ENCODE peak calls at places on chromosomes 1 and 21, in four cellular contexts. J is choroid plexus epithelial cell, U is tibial nerve, Q is PC-9. R is an unnamed sample.

GRCh38 chr1:15152318-15153183 is 996 bp upstream of the TMEM51 start:
- DNase-seq in J (peak), U (peak), Q (peak), R (peak)

GRCh38 chr1:209675567-209676154 is 449 bp downstream of the G0S2 start:
- DNase-seq in J (peak), U (no peak), Q (peak), R (no peak)

GRCh38 chr1:33738976-33739375 is 124.9 kb upstream of the HMGB4 start:
- DNase-seq in J (no peak), U (no peak), Q (no peak), R (no peak)

GRCh38 chr1:54317084-54317483 is 89.1 kb downstream of the SSBP3 start:
- DNase-seq in J (no peak), U (no peak), Q (no peak), R (no peak)

GRCh38 chr21:15128267-15128666 is 63.5 kb upstream of the NRIP1 start:
- DNase-seq in J (no peak), U (no peak), Q (no peak), R (no peak)

GRCh38 chr1:96966536-96967138 is 245.1 kb downstream of the PTBP2 start:
- DNase-seq in J (peak), U (peak), Q (peak), R (peak)

GRCh38 chr1:51878307-51878615 is 266 bp downstream of the NRDC start:
- DNase-seq in J (no peak), U (no peak), Q (no peak), R (no peak)

GRCh38 chr1:208007938-208008342 is 97.0 kb upstream of the CD34 start:
- DNase-seq in J (peak), U (no peak), Q (no peak), R (peak)

GRCh38 chr1:227906550-227906991 is 41.2 kb downstream of the WNT9A start:
- DNase-seq in J (no peak), U (no peak), Q (no peak), R (no peak)

GRCh38 chr1:78370779-78371482 is 119.8 kb upstream of the PTGFR start:
- DNase-seq in J (peak), U (no peak), Q (no peak), R (peak)

GRCh38 chr1:198497326-198498220 is 42.9 kb downstream of the ATP6V1G3 start:
- DNase-seq in J (peak), U (no peak), Q (no peak), R (peak)

GRCh38 chr1:186082235-186082937 is 292.7 kb downstream of the TPR start:
- DNase-seq in J (peak), U (peak), Q (peak), R (peak)

GRCh38 chr1:183306317-183307042 is 111.7 kb downstream of the NMNAT2 start:
- DNase-seq in J (peak), U (no peak), Q (no peak), R (peak)

GRCh38 chr1:216075339-216075738 is 347.9 kb downstream of the USH2A start:
- DNase-seq in J (peak), U (no peak), Q (no peak), R (no peak)

GRCh38 chr1:96473791-96474452 is 247.7 kb upstream of the PTBP2 start:
- DNase-seq in J (peak), U (no peak), Q (peak), R (peak)

GRCh38 chr1:54619749-54620148 is 3.6 kb downstream of the FAM151A start:
- DNase-seq in J (peak), U (no peak), Q (no peak), R (no peak)

GRCh38 chr1:41073971-41074370 is 52.4 kb upstream of the SLFNL1 start:
- DNase-seq in J (peak), U (no peak), Q (no peak), R (peak)

GRCh38 chr1:224554620-224555259 is 61.4 kb upstream of the CNIH3 start:
- DNase-seq in J (no peak), U (no peak), Q (no peak), R (no peak)

GRCh38 chr1:17167783-17168479 is 37.0 kb upstream of the PADI1 start:
- DNase-seq in J (peak), U (no peak), Q (peak), R (peak)

GRCh38 chr1:8351693-8352470 is 34.0 kb downstream of the SLC45A1 start:
- DNase-seq in J (peak), U (no peak), Q (no peak), R (no peak)

GRCh38 chr1:15799004-15799867 is 8.2 kb downstream of the UQCRHL start:
- DNase-seq in J (peak), U (peak), Q (peak), R (peak)

GRCh38 chr1:202311880-202312635 is 29.7 kb downstream of the UBE2T start:
- DNase-seq in J (peak), U (no peak), Q (no peak), R (peak)

GRCh38 chr1:57674803-57675202 is 250.9 kb upstream of the DAB1 start:
- DNase-seq in J (no peak), U (no peak), Q (no peak), R (peak)

GRCh38 chr1:109184657-109185056 is 29.1 kb upstream of the SARS1 start:
- DNase-seq in J (no peak), U (no peak), Q (no peak), R (no peak)

GRCh38 chr1:1366699-1367067 is 8.3 kb downstream of the AURKAIP1 start:
- DNase-seq in J (no peak), U (no peak), Q (no peak), R (no peak)

GRCh38 chr1:173481195-173481772 is 4.1 kb downstream of the PRDX6 start:
- DNase-seq in J (no peak), U (no peak), Q (no peak), R (no peak)

GRCh38 chr21:36691539-36692124 is 7.3 kb upstream of the SIM2 start:
- DNase-seq in J (no peak), U (no peak), Q (no peak), R (no peak)

GRCh38 chr1:29831500-29832117 is 595.3 kb downstream of the PTPRU start:
- DNase-seq in J (no peak), U (no peak), Q (no peak), R (no peak)

GRCh38 chr1:23908453-23909341 is 4.5 kb downstream of the CNR2 start:
- DNase-seq in J (no peak), U (no peak), Q (no peak), R (no peak)

GRCh38 chr1:191888996-191889622 is 269.2 kb upstream of the RGS18 start:
- DNase-seq in J (no peak), U (no peak), Q (no peak), R (peak)
- TF ChIP-seq CTCF in J (no peak), U (no peak), Q (no peak), R (no peak)

DNA sequence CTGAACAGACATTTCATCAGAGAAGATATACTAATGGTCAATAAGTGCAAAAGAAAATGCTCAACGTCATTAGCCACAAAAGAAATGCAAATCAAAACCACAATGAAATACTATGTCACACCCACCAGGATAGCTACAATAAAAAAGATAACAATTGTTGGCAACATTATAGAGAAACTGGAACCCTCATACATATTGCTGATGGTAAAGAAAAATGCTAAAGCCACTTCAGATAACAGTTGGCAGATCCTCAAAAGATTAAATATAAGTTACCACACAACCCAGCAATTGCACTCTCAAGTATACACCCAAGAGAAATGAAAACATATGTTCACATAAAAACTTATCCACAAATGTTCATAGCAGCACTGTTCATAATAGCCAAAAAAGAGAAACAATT is 20.8 kb downstream of the TRIM33 start:
- DNase-seq in J (no peak), U (no peak), Q (no peak), R (peak)
- H3K4me3 ChIP-seq in J (no peak), U (no peak), Q (no peak), R (no peak)

GRCh38 chr1:103170608-103171007 is 62.3 kb upstream of the COL11A1 start:
- DNase-seq in J (peak), U (no peak), Q (no peak), R (peak)
- TF ChIP-seq CTCF in J (no peak), U (no peak), Q (no peak), R (no peak)

DNA sequence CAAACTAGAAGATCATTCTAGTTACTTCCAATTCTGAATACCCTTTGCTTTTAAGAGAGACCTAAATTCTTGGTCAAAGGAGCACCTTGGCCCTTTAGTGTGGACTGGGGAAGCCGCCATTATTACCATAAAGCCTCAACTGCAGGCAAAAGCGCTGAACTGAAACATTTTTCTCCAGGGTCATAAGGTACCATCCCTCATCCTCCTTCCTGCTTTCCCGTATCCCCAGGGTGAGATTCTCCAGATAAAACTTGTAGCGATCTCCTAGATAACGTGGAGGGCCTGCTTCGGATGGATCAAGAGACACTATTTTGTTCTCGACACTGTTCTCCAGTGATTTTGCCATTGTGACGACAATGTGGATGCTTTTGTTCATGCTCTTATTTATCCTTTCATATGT is 9.8 kb downstream of the SLAMF1 start:
- DNase-seq in J (no peak), U (no peak), Q (no peak), R (no peak)
- H3K4me3 ChIP-seq in J (no peak), U (no peak), Q (no peak), R (no peak)

GRCh38 chr1:234322979-234323378 is 50.3 kb upstream of the COA6 start:
- DNase-seq in J (peak), U (no peak), Q (no peak), R (peak)
- TF ChIP-seq CTCF in J (peak), U (no peak), Q (peak), R (peak)

GRCh38 chr1:31111290-31111951 is 45.9 kb upstream of the PUM1 start:
- DNase-seq in J (peak), U (peak), Q (peak), R (peak)
- H3K4me3 ChIP-seq in J (no peak), U (no peak), Q (no peak), R (no peak)

GRCh38 chr1:42173961-42174715 is 9.6 kb upstream of the GUCA2A start:
- DNase-seq in J (peak), U (no peak), Q (peak), R (peak)

GRCh38 chr1:42171679-42172266 is 7.2 kb upstream of the GUCA2A start:
- DNase-seq in J (no peak), U (no peak), Q (no peak), R (no peak)

GRCh38 chr1:42172394-42173133 is 8.0 kb upstream of the GUCA2A start:
- DNase-seq in J (no peak), U (no peak), Q (no peak), R (no peak)

GRCh38 chr1:42175314-42176054 is 10.9 kb upstream of the GUCA2A start:
- DNase-seq in J (no peak), U (no peak), Q (no peak), R (no peak)

GRCh38 chr1:42173155-42173933 is 8.8 kb upstream of the GUCA2A start:
- DNase-seq in J (peak), U (peak), Q (peak), R (peak)
- TF ChIP-seq CTCF in J (peak), U (peak), Q (peak), R (peak)

DNA sequence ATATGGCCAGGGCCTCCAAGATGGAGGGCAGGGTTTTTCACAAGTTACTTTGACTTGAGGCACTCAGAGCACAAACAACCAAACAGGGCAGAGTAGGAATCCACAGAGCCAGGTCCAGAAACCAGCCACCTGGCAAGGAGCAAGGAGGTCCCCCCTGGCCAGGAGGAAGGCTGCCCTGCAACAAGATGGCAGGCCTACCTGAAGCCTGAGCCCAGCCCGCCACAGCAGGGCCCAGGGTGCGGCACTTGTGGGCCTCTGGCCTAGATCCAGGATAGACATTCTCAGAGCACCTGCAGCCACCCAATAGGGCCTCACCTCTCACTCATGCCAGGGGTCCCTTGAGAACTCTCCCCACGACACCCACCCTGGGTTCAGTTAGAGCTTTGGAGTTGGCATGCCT is 11.5 kb downstream of the SH3BGRL3 start:
- DNase-seq in J (no peak), U (no peak), Q (no peak), R (no peak)
- H3K4me3 ChIP-seq in J (no peak), U (no peak), Q (no peak), R (no peak)